ENCODE peak calls at places on chromosomes 7 and 10, in eight cellular contexts. P, C, U, A, R, I, K and L are unnamed samples.

GRCh38 chr7:14055813-14056212 is 66.3 kb upstream of the ETV1 start:
- DNase-seq in I (no peak), K (no peak), C (no peak), P (no peak), U (no peak), R (no peak), A (no peak), L (no peak)

GRCh38 chr7:112149734-112150133 is 56.5 kb downstream of the DOCK4 start:
- DNase-seq in C (no peak), U (no peak), R (no peak), A (no peak), I (no peak), K (no peak), P (no peak), L (no peak)

GRCh38 chr10:68471586-68472408 is at the start of gene DNA2:
- DNase-seq in A (peak; percentile 97), U (peak; percentile 66), P (peak; percentile 53), K (peak; percentile 92), I (peak; percentile 90), C (peak; percentile 68), R (peak; percentile 45), L (peak; percentile 84)

GRCh38 chr10:133264455-133264854 is 12.2 kb downstream of the ADAM8 start:
- DNase-seq in P (no peak), R (no peak), I (no peak), U (no peak), C (no peak), A (no peak), K (no peak), L (peak; percentile 56)

GRCh38 chr7:128860158-128861073 is 2.2 kb upstream of the ATP6V1F start:
- DNase-seq in K (no peak), I (peak; percentile 47), P (no peak), U (no peak), A (peak; percentile 99), C (no peak), R (no peak), L (peak; percentile 21)

GRCh38 chr10:15188629-15189028 is 20.1 kb upstream of the NMT2 start:
- DNase-seq in C (no peak), U (no peak), I (no peak), A (no peak), P (no peak), K (no peak), R (no peak), L (no peak)

GRCh38 chr10:51427758-51428157 is 271.6 kb downstream of the CSTF2T start:
- DNase-seq in P (no peak), U (no peak), I (no peak), C (no peak), K (no peak), A (no peak), R (no peak), L (no peak)

GRCh38 chr10:47332946-47333345 is 10.7 kb downstream of the GDF2 start:
- DNase-seq in K (no peak), C (no peak), R (no peak), A (no peak), I (no peak), P (no peak), U (no peak), L (no peak)

GRCh38 chr7:107560898-107561516 is 2.7 kb downstream of the COG5 start:
- DNase-seq in C (no peak), I (no peak), R (no peak), A (no peak), P (no peak), K (no peak), U (no peak), L (peak; percentile 16)
- H3K27ac ChIP-seq in C (peak overlapping the region; percentile 64), I (no peak overlapping the region), R (no peak overlapping the region), A (no peak overlapping the region), P (no peak overlapping the region), K (no peak overlapping the region), U (no peak overlapping the region), L (peak overlapping the region; percentile 25)

GRCh38 chr7:44224216-44224950 is 23.6 kb downstream of the YKT6 start:
- DNase-seq in I (no peak), K (peak; percentile 64), C (no peak), R (no peak), P (no peak), A (no peak), U (no peak), L (no peak)
- TF ChIP-seq POLR2AphosphoS5 in I (no peak), K (no peak), C (no peak), R (no peak), P (no peak), A (no peak), U (no peak), L (no peak)

DNA sequence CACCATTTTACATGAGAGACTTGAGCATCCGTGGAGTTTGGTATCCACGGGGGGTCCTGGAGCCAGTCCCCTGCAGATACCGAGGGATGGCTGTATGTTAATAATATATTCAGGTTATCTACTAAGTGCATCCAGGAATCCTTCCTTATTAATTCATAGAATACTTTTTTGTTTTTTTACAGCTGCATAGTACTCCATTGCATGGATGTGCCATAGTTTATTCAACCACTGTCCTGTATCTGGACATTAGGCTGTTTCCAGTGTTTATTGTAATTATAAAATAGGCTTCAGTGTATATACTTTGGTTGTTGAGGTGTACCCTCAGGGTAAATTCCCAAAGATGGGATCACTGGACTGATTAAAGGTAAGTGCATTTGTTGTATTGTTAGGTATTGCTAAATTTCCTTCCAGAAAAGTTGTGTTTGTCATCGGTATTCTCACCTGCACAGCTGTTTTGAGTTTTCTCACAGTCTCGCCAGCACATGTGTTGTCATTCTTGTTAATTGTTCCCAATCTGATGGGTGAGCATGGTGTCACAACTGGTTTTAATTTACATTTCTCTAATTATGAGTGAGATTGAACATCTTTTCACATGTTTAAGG is 55.1 kb downstream of the INPP5F start:
- DNase-seq in U (no peak), R (no peak), P (no peak), I (no peak), K (no peak), C (no peak), A (no peak), L (no peak)
- TF ChIP-seq REST in U (no peak), R (no peak), P (no peak), I (no peak), K (no peak), C (no peak), A (no peak), L (no peak)

DNA sequence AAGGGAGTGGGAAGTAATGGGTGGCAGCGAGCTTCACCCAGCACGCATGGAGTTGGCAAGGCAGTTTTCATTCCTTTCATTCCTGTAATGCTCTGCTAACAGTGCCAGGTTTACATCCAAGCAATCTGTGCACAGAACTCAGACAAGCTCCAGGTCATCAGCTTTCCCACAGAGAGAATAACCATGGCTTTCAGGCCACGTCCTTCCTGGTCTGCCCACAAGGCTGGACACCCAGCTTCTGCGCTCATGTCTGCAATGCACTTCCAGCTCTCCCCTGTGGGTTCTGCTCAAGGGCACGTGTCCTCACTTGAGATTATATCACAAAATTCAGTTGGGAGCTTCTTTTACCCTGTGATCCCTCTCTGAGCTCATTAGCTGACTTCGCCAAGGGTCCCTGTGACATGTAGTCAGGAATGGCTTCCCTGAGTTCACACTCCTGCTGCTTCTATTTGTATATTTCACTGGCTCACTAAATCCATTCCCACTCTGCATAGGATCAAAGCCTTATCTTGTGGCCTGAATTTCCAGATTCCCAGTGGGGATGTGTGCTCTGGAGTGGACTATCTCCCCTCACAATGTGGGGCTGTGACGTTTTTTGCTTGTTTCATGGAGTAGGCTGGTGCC is 18.6 kb downstream of the AKR1C2 start:
- DNase-seq in P (no peak), A (no peak), U (peak; percentile 26), I (no peak), R (no peak), C (no peak), K (no peak), L (no peak)
- H3K27ac ChIP-seq in P (no peak overlapping the region), A (no peak overlapping the region), U (no peak overlapping the region), I (no peak overlapping the region), R (no peak overlapping the region), C (no peak overlapping the region), K (no peak overlapping the region), L (no peak overlapping the region)

GRCh38 chr10:33335800-33336605 is 1.5 kb upstream of the NRP1 start:
- DNase-seq in P (no peak), A (no peak), U (no peak), I (peak; percentile 70), C (no peak), R (no peak), K (peak; percentile 70), L (no peak)
- TF ChIP-seq POLR2AphosphoS5 in P (no peak), A (no peak), U (no peak), I (no peak), C (peak; percentile 67), R (no peak), K (no peak), L (no peak)